ENCODE peak calls at places on chromosomes 2 and 18, in seven cellular contexts. P is AG04449, T is HFF-Myc, Z is OCI-LY7, G is dorsolateral prefrontal cortex, V is hepatocyte, Q is lower lobe of right lung. I is an unnamed sample.

GRCh38 chr2:16973586-16974274 is 308.1 kb upstream of the CYRIA start:
- DNase-seq in G (no peak), P (no peak), T (no peak), Q (no peak), Z (no peak), V (no peak), I (no peak)

GRCh38 chr2:27019459-27020336 is 13.1 kb upstream of the TMEM214 start:
- DNase-seq in P (no peak), V (no peak), Z (no peak), Q (no peak), T (no peak), G (no peak), I (no peak)

GRCh38 chr2:74375838-74376237 is 4.3 kb downstream of the DCTN1 start:
- DNase-seq in Q (no peak), P (no peak), V (no peak), T (no peak), Z (no peak), G (no peak), I (no peak)

GRCh38 chr18:57397440-57397839 is 37.7 kb upstream of the ONECUT2 start:
- DNase-seq in Z (no peak), T (peak; percentile 37), P (peak; percentile 4), G (no peak), V (peak; percentile 13), Q (no peak), I (no peak)

GRCh38 chr2:112727276-112728028 is 6.6 kb downstream of the NT5DC4 start:
- DNase-seq in Q (no peak), G (no peak), Z (no peak), P (no peak), T (no peak), V (no peak), I (no peak)

GRCh38 chr2:240934701-240935100 is 28.6 kb downstream of the CROCC2 start:
- DNase-seq in V (no peak), T (no peak), P (no peak), Z (no peak), Q (peak; percentile 36), G (peak; percentile 2), I (no peak)

GRCh38 chr2:156279446-156279845 is 53.1 kb downstream of the NR4A2 start:
- DNase-seq in P (no peak), V (no peak), Z (no peak), Q (no peak), G (no peak), T (no peak), I (no peak)

GRCh38 chr2:40287201-40287600 is 164.7 kb downstream of the SLC8A1 start:
- DNase-seq in G (no peak), Z (no peak), V (no peak), Q (no peak), P (no peak), T (no peak), I (peak; percentile 23)

GRCh38 chr2:156321243-156321904 is 11.1 kb downstream of the NR4A2 start:
- DNase-seq in V (no peak), G (no peak), Q (peak; percentile 49), Z (no peak), T (no peak), P (no peak), I (no peak)

GRCh38 chr2:239178954-239179353 is 221.9 kb downstream of the HDAC4 start:
- DNase-seq in P (no peak), G (no peak), Q (no peak), V (no peak), T (no peak), Z (no peak), I (no peak)

GRCh38 chr2:8528863-8529262 is 153.0 kb upstream of the ID2 start:
- DNase-seq in Q (no peak), P (no peak), V (no peak), Z (no peak), T (no peak), G (no peak), I (no peak)

GRCh38 chr2:175431054-175431780 is 249.7 kb upstream of the ATP5MC3 start:
- DNase-seq in P (no peak), V (no peak), Z (no peak), Q (no peak), T (no peak), G (no peak), I (no peak)

GRCh38 chr18:54161267-54161666 is 63.2 kb downstream of the MBD2 start:
- DNase-seq in Q (no peak), G (no peak), Z (no peak), V (no peak), P (no peak), T (no peak), I (no peak)

GRCh38 chr2:167013227-167013626 is 124.9 kb downstream of the XIRP2 start:
- DNase-seq in V (no peak), Q (no peak), G (no peak), T (no peak), P (no peak), Z (no peak), I (no peak)

GRCh38 chr18:27500531-27500930 is 315.4 kb upstream of the CHST9 start:
- DNase-seq in V (no peak), Z (no peak), P (no peak), Q (no peak), G (no peak), T (no peak), I (no peak)

GRCh38 chr18:79947881-79948610 is 3.4 kb downstream of the SLC66A2 start:
- DNase-seq in P (no peak), Q (peak; percentile 26), V (no peak), T (no peak), G (no peak), Z (no peak), I (no peak)

GRCh38 chr2:51290725-51291124 is 258.8 kb upstream of the NRXN1 start:
- DNase-seq in V (no peak), T (no peak), Q (no peak), Z (no peak), P (peak; percentile 26), G (no peak), I (peak; percentile 10)

DNA sequence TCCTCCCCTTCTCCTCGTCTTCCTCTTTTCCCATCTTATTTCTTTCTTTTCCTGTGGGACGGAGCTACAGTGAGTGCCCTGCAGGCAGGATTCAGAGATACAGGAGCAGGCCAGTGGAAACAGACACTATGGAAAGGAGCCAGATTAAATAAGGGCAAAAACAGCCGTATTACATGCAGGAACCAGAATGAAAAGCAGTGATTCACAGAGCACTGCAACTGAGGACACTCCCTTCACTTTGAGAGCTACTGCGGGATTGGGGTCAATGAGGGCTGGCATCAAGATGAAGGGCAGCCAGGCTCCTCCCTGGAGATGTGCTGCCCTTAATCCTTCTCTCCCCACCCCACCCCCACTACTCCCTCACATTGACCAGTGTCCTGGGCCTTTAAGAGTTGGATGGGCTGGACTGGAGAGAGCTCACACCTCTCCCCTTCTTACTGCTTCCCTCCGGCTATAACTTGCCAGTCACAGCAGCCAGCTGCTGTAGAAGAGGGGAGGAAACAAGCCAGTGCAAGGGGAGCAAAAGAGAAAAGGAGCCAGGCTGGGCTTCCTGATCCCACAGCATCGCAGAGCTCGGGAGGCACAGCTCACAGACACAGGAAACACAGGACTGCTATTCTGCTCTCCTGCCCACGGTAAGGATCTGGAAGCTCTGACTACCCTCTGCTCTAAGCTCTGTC is at the start of gene PLCD4:
- DNase-seq in G (no peak), P (peak; percentile 16), T (peak; percentile 44), Q (no peak), Z (no peak), V (peak; percentile 24), I (peak; percentile 27)
- H3K4me3 ChIP-seq in G (no peak within 1 kb of the TSS), P (peak within 1 kb of the TSS; percentile 51), T (peak within 1 kb of the TSS; percentile 29), Q (peak within 1 kb of the TSS; percentile 22), Z (no peak within 1 kb of the TSS), V (no peak within 1 kb of the TSS), I (peak within 1 kb of the TSS; percentile 51)

DNA sequence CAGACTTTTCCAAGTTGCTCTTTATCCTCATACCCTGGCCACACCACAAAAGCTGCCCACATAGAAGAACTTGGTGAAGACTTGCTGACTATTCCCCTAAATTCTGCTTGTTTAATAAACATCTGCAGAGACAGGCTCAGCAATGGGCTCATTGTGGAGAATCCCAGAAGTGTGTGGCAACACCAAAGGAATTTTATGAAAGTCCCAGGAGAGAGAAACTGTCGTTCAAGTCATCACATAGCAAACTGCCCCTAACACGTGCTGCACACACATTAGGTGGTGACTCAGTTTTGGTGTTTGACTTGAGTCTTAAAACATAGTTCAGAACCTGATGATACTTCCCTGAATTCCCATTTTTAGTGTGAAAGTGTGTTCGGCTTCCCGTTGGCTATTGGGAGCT is 38.6 kb downstream of the CYP1B1 start:
- DNase-seq in V (no peak), G (no peak), P (no peak), Z (no peak), T (no peak), Q (no peak), I (no peak)
- H3K4me3 ChIP-seq in V (no peak overlapping the region), G (no peak overlapping the region), P (no peak overlapping the region), Z (no peak overlapping the region), T (no peak overlapping the region), Q (no peak overlapping the region), I (no peak overlapping the region)

GRCh38 chr2:225041871-225042799 is at the start of gene DOCK10:
- DNase-seq in Z (peak; percentile 66), Q (peak; percentile 69), G (no peak), P (no peak), T (no peak), V (peak; percentile 24), I (no peak)

GRCh38 chr2:225041210-225041870 is 928 bp downstream of the DOCK10 start:
- DNase-seq in G (no peak), Z (peak; percentile 77), T (no peak), V (no peak), Q (peak; percentile 57), P (no peak), I (no peak)

GRCh38 chr2:225038076-225038571 is 4.1 kb downstream of the DOCK10 start:
- DNase-seq in P (no peak), T (no peak), Z (no peak), Q (no peak), V (no peak), G (no peak), I (no peak)

GRCh38 chr2:225040862-225041209 is 1.4 kb downstream of the DOCK10 start:
- DNase-seq in G (no peak), Q (no peak), P (no peak), V (no peak), T (no peak), Z (peak; percentile 55), I (no peak)

GRCh38 chr2:225042800-225043167 is 516 bp upstream of the DOCK10 start:
- DNase-seq in T (no peak), G (no peak), V (no peak), P (no peak), Z (no peak), Q (no peak), I (no peak)
- H3K4me3 ChIP-seq in T (peak overlapping the region; percentile 82), G (peak overlapping the region; percentile 62), V (no peak overlapping the region), P (peak overlapping the region; percentile 79), Z (peak overlapping the region; percentile 85), Q (peak overlapping the region; percentile 74), I (peak overlapping the region; percentile 78)

GRCh38 chr2:69386789-69387734 is at the start of gene GFPT1:
- DNase-seq in V (peak; percentile 98), G (peak; percentile 93), Q (peak; percentile 96), T (peak; percentile 41), P (peak; percentile 50), Z (peak; percentile 92), I (peak; percentile 83)

GRCh38 chr2:69390474-69390873 is 3.4 kb upstream of the GFPT1 start:
- DNase-seq in G (no peak), Q (no peak), V (no peak), P (no peak), T (no peak), Z (no peak), I (no peak)

GRCh38 chr2:69389271-69389670 is 2.2 kb upstream of the GFPT1 start:
- DNase-seq in Z (no peak), P (no peak), G (no peak), Q (no peak), V (no peak), T (no peak), I (no peak)

GRCh38 chr2:69387770-69388481 is 899 bp upstream of the GFPT1 start:
- DNase-seq in G (no peak), P (no peak), Q (no peak), V (peak; percentile 34), T (no peak), Z (no peak), I (no peak)

GRCh38 chr2:69390001-69390400 is 3.0 kb upstream of the GFPT1 start:
- DNase-seq in Q (no peak), V (no peak), T (no peak), Z (no peak), G (no peak), P (no peak), I (no peak)
- H3K4me3 ChIP-seq in Q (no peak overlapping the region), V (no peak overlapping the region), T (no peak overlapping the region), Z (no peak overlapping the region), G (no peak overlapping the region), P (no peak overlapping the region), I (no peak overlapping the region)

I was measured in AG04450.